ENCODE peak calls at places on chromosomes 13 and 19, in nine cellular contexts. I, T, P, Z, N, O, C, X and G are unnamed samples.

GRCh38 chr19:49150944-49151243 is 4.3 kb downstream of the HRC start:
- DNase-seq in I (no peak), Z (no peak), C (no peak), P (no peak), O (no peak), N (no peak), X (no peak), T (no peak), G (no peak)

GRCh38 chr19:46546194-46546896 is 50.7 kb upstream of the PNMA8B start:
- DNase-seq in C (peak; percentile 14), X (peak; percentile 80), Z (peak; percentile 83), N (no peak), O (peak; percentile 89), T (peak; percentile 78), P (peak; percentile 68), I (no peak), G (peak; percentile 49)

GRCh38 chr13:91185294-91185863 is 162.1 kb upstream of the MIR17HG start:
- DNase-seq in P (no peak), O (peak; percentile 41), N (peak; percentile 47), Z (no peak), I (no peak), X (no peak), T (no peak), C (peak; percentile 0), G (no peak)

GRCh38 chr13:113964251-113964995 is 9.5 kb downstream of the C13orf46 start:
- DNase-seq in N (no peak), I (no peak), T (no peak), O (no peak), P (no peak), Z (no peak), X (peak; percentile 4), C (no peak), G (no peak)

GRCh38 chr13:31105856-31106255 is 55.8 kb downstream of the HSPH1 start:
- DNase-seq in N (no peak), P (no peak), C (no peak), Z (no peak), X (no peak), I (no peak), T (no peak), O (no peak), G (no peak)

GRCh38 chr13:38519229-38519910 is 167.5 kb upstream of the FREM2 start:
- DNase-seq in P (no peak), N (no peak), X (no peak), T (peak; percentile 41), C (no peak), O (no peak), I (no peak), Z (no peak), G (no peak)

GRCh38 chr13:36685912-36686311 is 12.1 kb downstream of the SERTM1 start:
- DNase-seq in O (peak; percentile 70), X (no peak), Z (no peak), T (no peak), N (peak; percentile 18), P (peak; percentile 6), C (peak; percentile 6), I (no peak), G (no peak)

GRCh38 chr19:44772969-44773368 is 4.7 kb upstream of the CBLC start:
- DNase-seq in T (no peak), X (no peak), P (no peak), N (no peak), C (peak; percentile 46), O (no peak), I (no peak), Z (no peak), G (no peak)

GRCh38 chr13:107205318-107206112 is 637.6 kb upstream of the ARGLU1 start:
- DNase-seq in I (peak; percentile 43), C (peak; percentile 66), O (peak; percentile 61), N (peak; percentile 80), X (peak; percentile 66), P (peak; percentile 65), T (peak; percentile 86), Z (peak; percentile 57), G (peak; percentile 81)

GRCh38 chr19:38975214-38975860 is at the start of gene FBXO17:
- DNase-seq in P (no peak), N (peak; percentile 74), O (peak; percentile 49), T (peak; percentile 67), X (peak; percentile 49), C (peak; percentile 63), Z (peak; percentile 71), I (peak; percentile 52), G (peak; percentile 47)

GRCh38 chr13:64158910-64159309 is 2743.3 kb upstream of the PCDH20 start:
- DNase-seq in O (peak; percentile 38), P (no peak), Z (no peak), N (peak; percentile 62), I (no peak), C (peak; percentile 41), X (no peak), T (no peak), G (no peak)

GRCh38 chr13:93775507-93776108 is 549.0 kb downstream of the GPC6 start:
- DNase-seq in P (no peak), T (no peak), X (no peak), C (peak; percentile 85), N (peak; percentile 67), I (no peak), O (peak; percentile 32), Z (no peak), G (no peak)

GRCh38 chr19:15283141-15283885 is 49.0 kb downstream of the BRD4 start:
- DNase-seq in Z (no peak), C (peak; percentile 59), T (no peak), N (peak; percentile 75), O (peak; percentile 68), P (peak; percentile 50), X (peak; percentile 45), I (peak; percentile 52), G (no peak)

GRCh38 chr19:412356-413355 is 3.7 kb upstream of the C2CD4C start:
- DNase-seq in O (no peak), X (no peak), C (no peak), Z (no peak), N (no peak), I (peak; percentile 15), P (no peak), T (peak; percentile 70), G (no peak)

GRCh38 chr13:44218501-44219240 is 155.0 kb upstream of the SERP2 start:
- DNase-seq in T (no peak), O (peak; percentile 85), C (no peak), X (peak; percentile 88), N (peak; percentile 66), P (no peak), I (peak; percentile 90), Z (no peak), G (no peak)

GRCh38 chr19:4713384-4713951 is 10.2 kb downstream of the DPP9 start:
- DNase-seq in X (peak; percentile 68), P (no peak), T (no peak), N (peak; percentile 91), I (peak; percentile 66), Z (peak; percentile 83), O (peak; percentile 100), C (peak; percentile 97), G (no peak)

GRCh38 chr13:59722580-59722900 is 441.2 kb downstream of the DIAPH3 start:
- DNase-seq in P (no peak), X (no peak), T (no peak), C (no peak), Z (no peak), I (peak; percentile 22), N (no peak), O (no peak), G (no peak)

GRCh38 chr13:75513271-75513670 is 24.4 kb downstream of the COMMD6 start:
- DNase-seq in O (no peak), C (no peak), Z (no peak), X (no peak), T (no peak), I (no peak), N (no peak), P (no peak), G (no peak)

GRCh38 chr13:50123515-50123861 is 108.2 kb downstream of the KCNRG start:
- DNase-seq in X (no peak), P (no peak), O (no peak), Z (no peak), C (no peak), T (no peak), N (no peak), I (no peak), G (no peak)

DNA sequence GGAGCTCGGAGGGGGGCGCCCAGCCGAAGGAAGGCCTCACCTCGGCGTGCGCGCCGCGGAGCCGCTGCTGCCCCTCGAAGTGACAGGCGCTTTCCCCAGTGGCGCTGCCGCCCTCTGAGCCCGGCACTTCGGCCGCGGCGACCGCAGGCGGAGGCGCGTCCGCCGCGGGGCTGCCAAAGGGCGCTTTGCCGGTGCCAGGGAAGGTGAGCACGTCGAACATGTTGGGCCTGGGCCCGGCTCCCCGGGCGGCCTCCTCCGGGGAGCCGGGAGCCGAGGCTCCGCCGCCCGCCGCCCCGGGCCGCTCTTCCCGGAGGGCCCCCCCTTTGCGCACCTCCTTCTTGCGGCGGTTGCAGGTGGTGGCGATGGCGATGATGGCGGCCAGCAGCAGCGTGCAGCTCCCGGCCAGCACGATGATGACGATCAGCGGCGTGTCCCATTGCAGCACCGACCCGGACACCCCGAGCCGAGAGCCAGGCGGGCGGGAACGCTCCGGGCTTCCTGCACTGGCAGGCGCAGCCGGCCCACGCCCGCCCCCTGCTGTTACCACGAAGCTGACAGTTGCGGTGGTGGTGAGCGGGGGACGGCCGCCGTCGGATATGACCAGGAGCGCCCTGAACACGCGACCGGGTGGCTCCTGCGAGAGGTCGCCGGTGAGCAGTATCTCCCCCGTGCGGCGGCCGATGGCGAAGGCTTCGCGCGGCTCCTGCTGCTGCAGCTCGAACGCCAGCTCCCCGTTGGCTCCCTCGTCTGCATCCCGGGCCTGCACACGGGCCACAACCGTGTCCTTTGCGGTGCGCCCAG is 2.5 kb downstream of the PCDH8 start:
- DNase-seq in C (no peak), T (peak; percentile 88), N (peak; percentile 32), O (peak; percentile 16), I (no peak), P (peak; percentile 54), Z (no peak), X (peak; percentile 23), G (peak; percentile 85)
- TF ChIP-seq CTCF in C (peak; percentile 20), T (peak; percentile 68), N (peak; percentile 31), O (no peak), I (no peak), P (no peak), Z (peak; percentile 13), X (peak; percentile 19), G (peak; percentile 46)

GRCh38 chr13:102580552-102581169 is 16.1 kb upstream of the TPP2 start:
- DNase-seq in O (peak; percentile 82), Z (no peak), X (peak; percentile 18), C (peak; percentile 80), T (no peak), N (peak; percentile 81), P (peak; percentile 42), I (no peak), G (peak; percentile 33)
- TF ChIP-seq CTCF in O (peak; percentile 70), Z (no peak), X (peak; percentile 68), C (peak; percentile 84), T (peak; percentile 86), N (peak; percentile 71), P (peak; percentile 86), I (peak; percentile 78), G (peak; percentile 73)

DNA sequence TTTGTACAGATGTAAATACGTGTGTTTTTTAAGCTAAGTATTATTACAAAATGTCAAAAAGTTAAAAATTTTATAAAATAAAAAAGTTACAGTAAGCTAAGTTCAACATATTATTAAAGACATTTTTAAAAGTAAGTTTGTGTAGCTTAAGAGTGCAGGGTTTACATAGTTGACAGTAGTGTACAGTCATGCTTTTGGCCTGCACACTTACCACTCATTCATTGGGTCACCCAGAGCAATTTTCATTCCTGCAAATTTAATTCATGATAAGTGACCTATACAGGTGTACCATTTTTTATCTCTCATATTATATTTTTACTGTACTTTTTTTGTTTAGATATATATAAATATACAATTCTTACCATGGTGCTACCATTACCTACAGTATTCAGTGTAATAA is 769.9 kb upstream of the SLITRK6 start:
- DNase-seq in O (peak; percentile 10), Z (no peak), N (no peak), X (no peak), P (no peak), I (no peak), C (peak; percentile 71), T (no peak), G (no peak)
- TF ChIP-seq CTCF in O (no peak), Z (no peak), N (no peak), X (no peak), P (no peak), I (no peak), C (no peak), T (no peak), G (no peak)

GRCh38 chr13:77548594-77548993 is 13.1 kb downstream of the SCEL start:
- DNase-seq in O (no peak), X (no peak), P (no peak), Z (no peak), T (no peak), N (no peak), C (no peak), I (no peak), G (no peak)
- TF ChIP-seq CTCF in O (no peak), X (no peak), P (no peak), Z (no peak), T (no peak), N (no peak), C (no peak), I (no peak), G (no peak)